ENCODE peak calls at places on chromosomes 3 and 15, in six cellular contexts. One of them, this sample, is unnamed.
A peak's percentile ranks its signal among the peaks of the same experiment; 100 is the strongest.

GRCh38 chr3:49519916-49520385 is 34.3 kb upstream of the BSN start:
- DNase-seq in HCT116: no peak
- DNase-seq in progenitor cell of endocrine pancreas: no peak
- DNase-seq in AG04450: no peak
- DNase-seq in HFF-Myc: no peak
- DNase-seq in H9: no peak
- DNase-seq in this sample: no peak

GRCh38 chr3:33091746-33092145 is 5.2 kb downstream of the GLB1 start:
- DNase-seq in HCT116: no peak
- DNase-seq in progenitor cell of endocrine pancreas: no peak
- DNase-seq in AG04450: no peak
- DNase-seq in HFF-Myc: no peak
- DNase-seq in H9: no peak
- DNase-seq in this sample: no peak

GRCh38 chr3:99866167-99866810 is 48.6 kb downstream of the CMSS1 start:
- DNase-seq in HCT116: no peak
- DNase-seq in progenitor cell of endocrine pancreas: no peak
- DNase-seq in AG04450: no peak
- DNase-seq in HFF-Myc: peak; percentile 57
- DNase-seq in H9: no peak
- DNase-seq in this sample: no peak

GRCh38 chr3:143814358-143814968 is 33.8 kb downstream of the SLC9A9 start:
- DNase-seq in HCT116: no peak
- DNase-seq in progenitor cell of endocrine pancreas: no peak
- DNase-seq in AG04450: no peak
- DNase-seq in HFF-Myc: no peak
- DNase-seq in H9: no peak
- DNase-seq in this sample: no peak

GRCh38 chr15:24862726-24863521 is 91.9 kb upstream of the SNRPN start:
- DNase-seq in HCT116: no peak
- DNase-seq in progenitor cell of endocrine pancreas: no peak
- DNase-seq in AG04450: no peak
- DNase-seq in HFF-Myc: no peak
- DNase-seq in H9: no peak
- DNase-seq in this sample: peak; percentile 35

GRCh38 chr15:98671060-98672008 is 23.0 kb downstream of the IGF1R start:
- DNase-seq in HCT116: no peak
- DNase-seq in progenitor cell of endocrine pancreas: no peak
- DNase-seq in AG04450: no peak
- DNase-seq in HFF-Myc: no peak
- DNase-seq in H9: peak; percentile 66
- DNase-seq in this sample: no peak

GRCh38 chr3:119323401-119324107 is 29.4 kb downstream of the ARHGAP31 start:
- DNase-seq in HCT116: no peak
- DNase-seq in progenitor cell of endocrine pancreas: no peak
- DNase-seq in AG04450: no peak
- DNase-seq in HFF-Myc: no peak
- DNase-seq in H9: peak; percentile 68
- DNase-seq in this sample: no peak

GRCh38 chr3:48190911-48191310 is 2.7 kb upstream of the CDC25A start:
- DNase-seq in HCT116: no peak
- DNase-seq in progenitor cell of endocrine pancreas: no peak
- DNase-seq in AG04450: no peak
- DNase-seq in HFF-Myc: no peak
- DNase-seq in H9: no peak
- DNase-seq in this sample: no peak

GRCh38 chr3:71926242-71926560 is 141.3 kb upstream of the PROK2 start:
- DNase-seq in HCT116: peak; percentile 65
- DNase-seq in progenitor cell of endocrine pancreas: peak; percentile 49
- DNase-seq in AG04450: no peak
- DNase-seq in HFF-Myc: no peak
- DNase-seq in H9: peak; percentile 92
- DNase-seq in this sample: no peak
- TF ChIP-seq CTCF in HCT116: peak; percentile 77
- TF ChIP-seq CTCF in progenitor cell of endocrine pancreas: peak; percentile 81
- TF ChIP-seq CTCF in AG04450: peak; percentile 23
- TF ChIP-seq CTCF in HFF-Myc: no peak
- TF ChIP-seq CTCF in H9: peak; percentile 81
- TF ChIP-seq CTCF in this sample: no peak

DNA sequence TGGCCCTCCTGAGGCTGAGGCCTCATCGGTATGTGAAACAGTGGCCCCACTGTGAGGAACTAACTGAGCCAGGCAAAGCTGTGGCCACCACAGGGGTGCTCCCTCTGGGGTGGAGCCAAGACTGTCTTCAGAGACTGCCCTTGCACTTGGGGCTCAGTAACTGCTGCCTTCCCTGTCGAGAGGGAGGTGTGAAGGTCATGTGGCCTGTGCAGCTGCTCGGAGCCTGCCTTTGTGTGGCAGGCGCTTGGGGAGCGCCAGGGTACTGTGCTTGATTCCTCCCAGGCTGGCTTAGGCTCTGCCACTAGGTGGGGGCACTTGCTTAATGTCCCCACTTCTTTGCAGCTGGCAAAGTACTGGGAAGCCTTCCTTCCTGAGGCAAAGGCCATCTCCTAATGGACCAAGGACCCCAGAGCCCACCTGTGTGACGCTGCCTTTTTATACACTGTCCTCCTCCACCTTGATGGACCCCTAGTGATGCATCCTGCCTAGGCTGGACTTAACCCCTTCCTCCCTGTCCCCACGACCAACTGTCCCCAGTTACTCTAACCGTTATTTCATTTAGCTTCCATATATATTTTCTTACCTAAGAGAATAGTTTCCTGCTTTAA is 14.2 kb upstream of the SNX22 start:
- DNase-seq in HCT116: no peak
- DNase-seq in progenitor cell of endocrine pancreas: no peak
- DNase-seq in AG04450: no peak
- DNase-seq in HFF-Myc: no peak
- DNase-seq in H9: no peak
- DNase-seq in this sample: no peak
- TF ChIP-seq CTCF in HCT116: no peak
- TF ChIP-seq CTCF in progenitor cell of endocrine pancreas: no peak
- TF ChIP-seq CTCF in AG04450: no peak
- TF ChIP-seq CTCF in HFF-Myc: peak; percentile 4
- TF ChIP-seq CTCF in H9: no peak
- TF ChIP-seq CTCF in this sample: no peak

DNA sequence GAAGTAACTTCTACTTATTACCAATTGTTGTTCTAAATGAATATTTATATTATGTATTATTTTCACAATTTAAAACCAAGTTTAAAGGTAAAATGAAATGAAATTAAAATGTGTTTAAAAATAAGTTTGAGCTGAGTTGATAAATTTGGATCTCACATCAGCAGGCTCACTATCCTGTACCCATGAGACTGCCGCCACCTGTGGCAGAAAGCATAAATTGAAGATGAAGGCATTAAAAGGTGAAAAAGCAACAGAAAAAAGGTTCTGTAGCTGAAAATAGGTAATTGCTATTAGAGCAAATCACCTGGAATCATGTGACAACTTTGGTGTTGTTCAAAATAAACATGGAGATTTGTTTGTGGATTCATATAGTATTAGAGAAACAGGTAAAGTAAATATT is 133.0 kb upstream of the CADM2 start:
- DNase-seq in HCT116: no peak
- DNase-seq in progenitor cell of endocrine pancreas: no peak
- DNase-seq in AG04450: no peak
- DNase-seq in HFF-Myc: no peak
- DNase-seq in H9: no peak
- DNase-seq in this sample: no peak
- TF ChIP-seq CTCF in HCT116: no peak
- TF ChIP-seq CTCF in progenitor cell of endocrine pancreas: peak; percentile 41
- TF ChIP-seq CTCF in AG04450: no peak
- TF ChIP-seq CTCF in HFF-Myc: no peak
- TF ChIP-seq CTCF in H9: peak; percentile 64
- TF ChIP-seq CTCF in this sample: no peak

GRCh38 chr3:69324362-69325025 is 61.4 kb downstream of the FRMD4B start:
- DNase-seq in HCT116: no peak
- DNase-seq in progenitor cell of endocrine pancreas: no peak
- DNase-seq in AG04450: no peak
- DNase-seq in HFF-Myc: no peak
- DNase-seq in H9: no peak
- DNase-seq in this sample: no peak
- TF ChIP-seq CTCF in HCT116: peak; percentile 41
- TF ChIP-seq CTCF in progenitor cell of endocrine pancreas: peak; percentile 24
- TF ChIP-seq CTCF in AG04450: no peak
- TF ChIP-seq CTCF in HFF-Myc: peak; percentile 13
- TF ChIP-seq CTCF in H9: peak; percentile 77
- TF ChIP-seq CTCF in this sample: no peak

GRCh38 chr3:183188895-183189462 is 26.4 kb upstream of the LAMP3 start:
- DNase-seq in HCT116: peak; percentile 23
- DNase-seq in progenitor cell of endocrine pancreas: no peak
- DNase-seq in AG04450: no peak
- DNase-seq in HFF-Myc: peak; percentile 14
- DNase-seq in H9: peak; percentile 71
- DNase-seq in this sample: peak; percentile 54
- TF ChIP-seq CTCF in HCT116: peak; percentile 70
- TF ChIP-seq CTCF in progenitor cell of endocrine pancreas: peak; percentile 59
- TF ChIP-seq CTCF in AG04450: peak; percentile 42
- TF ChIP-seq CTCF in HFF-Myc: peak; percentile 42
- TF ChIP-seq CTCF in H9: peak; percentile 74
- TF ChIP-seq CTCF in this sample: peak; percentile 39

GRCh38 chr15:50145451-50145872 is 26.4 kb upstream of the ATP8B4 start:
- DNase-seq in HCT116: peak; percentile 71
- DNase-seq in progenitor cell of endocrine pancreas: no peak
- DNase-seq in AG04450: peak; percentile 65
- DNase-seq in HFF-Myc: peak; percentile 75
- DNase-seq in H9: no peak
- DNase-seq in this sample: no peak
- TF ChIP-seq CTCF in HCT116: peak; percentile 17
- TF ChIP-seq CTCF in progenitor cell of endocrine pancreas: peak; percentile 71
- TF ChIP-seq CTCF in AG04450: peak; percentile 46
- TF ChIP-seq CTCF in HFF-Myc: peak; percentile 19
- TF ChIP-seq CTCF in H9: peak; percentile 74
- TF ChIP-seq CTCF in this sample: peak; percentile 58

GRCh38 chr3:138947303-138948121 is 495 bp downstream of the FOXL2NB start:
- DNase-seq in HCT116: no peak
- DNase-seq in progenitor cell of endocrine pancreas: no peak
- DNase-seq in AG04450: no peak
- DNase-seq in HFF-Myc: no peak
- DNase-seq in H9: peak; percentile 50
- DNase-seq in this sample: no peak

GRCh38 chr3:138944842-138945645 is 1.9 kb downstream of the FOXL2 start:
- DNase-seq in HCT116: no peak
- DNase-seq in progenitor cell of endocrine pancreas: peak; percentile 27
- DNase-seq in AG04450: no peak
- DNase-seq in HFF-Myc: no peak
- DNase-seq in H9: peak; percentile 75
- DNase-seq in this sample: peak; percentile 58

GRCh38 chr3:138944136-138944658 is 2.7 kb downstream of the FOXL2 start:
- DNase-seq in HCT116: no peak
- DNase-seq in progenitor cell of endocrine pancreas: no peak
- DNase-seq in AG04450: no peak
- DNase-seq in HFF-Myc: no peak
- DNase-seq in H9: peak; percentile 62
- DNase-seq in this sample: no peak

GRCh38 chr3:138946554-138947302 is at the start of the genes FOXL2 and FOXL2NB:
- DNase-seq in HCT116: no peak
- DNase-seq in progenitor cell of endocrine pancreas: peak; percentile 22
- DNase-seq in AG04450: no peak
- DNase-seq in HFF-Myc: no peak
- DNase-seq in H9: peak; percentile 86
- DNase-seq in this sample: peak; percentile 62

DNA sequence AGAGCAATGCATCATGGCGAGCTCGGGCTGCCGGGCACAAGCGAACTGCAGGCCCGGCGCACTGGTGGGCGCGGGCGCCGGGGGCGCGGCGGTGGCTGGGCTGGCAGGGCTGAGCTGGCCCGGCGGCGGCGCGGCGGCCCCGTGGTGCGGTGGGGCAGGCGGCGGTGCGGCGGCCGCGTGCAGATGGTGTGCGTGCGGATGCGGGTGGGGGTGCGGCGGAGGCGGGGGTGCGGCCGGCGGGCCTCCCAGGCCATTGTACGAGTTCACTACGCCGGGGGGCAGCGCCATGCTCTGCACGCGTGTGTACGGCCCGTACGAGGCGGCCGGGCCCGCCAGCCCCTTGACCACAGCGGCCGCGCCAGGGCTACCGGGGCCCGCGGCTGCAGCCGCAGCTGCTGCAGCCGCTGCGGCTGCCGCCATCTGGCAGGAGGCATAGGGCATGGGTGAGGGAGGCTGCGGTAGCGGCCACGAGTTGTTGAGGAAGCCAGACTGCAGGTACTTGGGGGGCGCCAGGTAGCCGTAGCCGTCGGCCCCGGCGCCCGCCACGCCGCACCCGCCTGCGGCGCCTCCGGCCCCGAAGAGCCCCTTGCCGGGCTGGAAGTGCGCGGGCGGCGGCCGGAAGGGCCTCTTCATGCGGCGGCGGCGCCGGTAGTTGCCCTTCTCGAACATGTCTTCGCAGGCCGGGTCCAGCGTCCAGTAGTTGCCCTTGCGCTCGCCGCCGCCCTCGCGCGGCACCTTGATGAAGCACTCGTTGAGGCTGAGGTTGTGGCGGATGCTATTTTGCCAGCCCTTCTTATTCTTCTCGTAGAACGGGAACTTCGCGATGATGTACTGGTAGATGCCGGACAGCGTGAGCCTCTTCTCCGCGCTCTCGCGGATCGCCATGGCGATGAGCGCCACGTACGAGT is 1.0 kb downstream of the FOXL2 start:
- DNase-seq in HCT116: no peak
- DNase-seq in progenitor cell of endocrine pancreas: no peak
- DNase-seq in AG04450: no peak
- DNase-seq in HFF-Myc: no peak
- DNase-seq in H9: peak; percentile 64
- DNase-seq in this sample: peak; percentile 53
- TF ChIP-seq CTCF in HCT116: no peak
- TF ChIP-seq CTCF in progenitor cell of endocrine pancreas: peak; percentile 40
- TF ChIP-seq CTCF in AG04450: peak; percentile 15
- TF ChIP-seq CTCF in HFF-Myc: peak; percentile 17
- TF ChIP-seq CTCF in H9: peak; percentile 51
- TF ChIP-seq CTCF in this sample: peak; percentile 14

DNA sequence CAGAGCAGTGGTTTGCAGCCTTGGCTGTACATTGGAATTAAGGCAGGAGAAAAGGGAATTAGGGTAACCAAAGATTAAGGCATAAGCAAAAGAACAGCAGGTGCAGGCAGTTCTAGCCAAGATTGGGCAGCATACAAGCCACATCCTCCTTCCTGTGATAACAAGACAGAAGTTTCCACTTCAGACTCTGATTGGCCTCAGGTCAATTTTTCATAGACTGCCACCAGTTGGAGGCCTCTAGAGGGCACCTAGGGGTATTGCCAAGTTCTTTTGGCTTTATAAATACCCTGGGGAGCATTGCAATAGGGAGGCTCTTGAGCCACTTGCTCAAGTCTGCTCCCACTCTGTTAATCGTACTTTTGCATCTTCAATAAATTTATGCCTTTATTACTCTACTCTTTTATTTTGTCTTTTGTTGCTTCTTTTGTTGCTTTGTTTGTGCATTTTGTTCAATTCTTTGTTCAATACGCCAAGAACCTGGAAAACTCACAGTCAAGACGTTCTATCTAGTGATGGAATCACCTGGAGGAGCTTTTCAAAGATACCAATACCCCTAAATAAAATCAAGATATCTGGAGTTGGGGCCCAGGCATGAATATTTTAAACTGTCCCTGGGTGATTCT is 32.2 kb upstream of the FMN1 start:
- DNase-seq in HCT116: peak; percentile 70
- DNase-seq in progenitor cell of endocrine pancreas: no peak
- DNase-seq in AG04450: no peak
- DNase-seq in HFF-Myc: no peak
- DNase-seq in H9: peak; percentile 33
- DNase-seq in this sample: no peak
- TF ChIP-seq CTCF in HCT116: peak; percentile 69
- TF ChIP-seq CTCF in progenitor cell of endocrine pancreas: peak; percentile 39
- TF ChIP-seq CTCF in AG04450: peak; percentile 24
- TF ChIP-seq CTCF in HFF-Myc: peak; percentile 50
- TF ChIP-seq CTCF in H9: peak; percentile 66
- TF ChIP-seq CTCF in this sample: peak; percentile 40

GRCh38 chr15:48579945-48580671 is 65.4 kb downstream of the FBN1 start:
- DNase-seq in HCT116: no peak
- DNase-seq in progenitor cell of endocrine pancreas: no peak
- DNase-seq in AG04450: no peak
- DNase-seq in HFF-Myc: no peak
- DNase-seq in H9: no peak
- DNase-seq in this sample: no peak
- TF ChIP-seq CTCF in HCT116: no peak
- TF ChIP-seq CTCF in progenitor cell of endocrine pancreas: no peak
- TF ChIP-seq CTCF in AG04450: no peak
- TF ChIP-seq CTCF in HFF-Myc: no peak
- TF ChIP-seq CTCF in H9: no peak
- TF ChIP-seq CTCF in this sample: no peak